ENCODE peak calls at places on chromosomes 7 and 10, in seven cellular contexts. One of them, this sample, is unnamed. For H3K9me3, the result is how much of the 10 kb centered on the place peaks cover.

GRCh38 chr10:32210306-32211045 is 136.5 kb downstream of the EPC1 start:
- DNase-seq in K562: peak
- DNase-seq in CD8-positive, alpha-beta T cell: no peak
- DNase-seq in cardiac muscle cell: peak
- DNase-seq in CD4-positive, alpha-beta T cell: no peak
- DNase-seq in OCI-LY7: peak
- DNase-seq in neural progenitor cell: peak
- DNase-seq in this sample: no peak

GRCh38 chr7:100837099-100837836 is 9.9 kb upstream of the EPHB4 start:
- DNase-seq in K562: peak
- DNase-seq in CD8-positive, alpha-beta T cell: peak
- DNase-seq in cardiac muscle cell: peak
- DNase-seq in CD4-positive, alpha-beta T cell: peak
- DNase-seq in OCI-LY7: no peak
- DNase-seq in neural progenitor cell: peak
- DNase-seq in this sample: peak

GRCh38 chr7:102992820-102993531 is 80.2 kb downstream of the LRRC17 start:
- DNase-seq in K562: peak
- DNase-seq in CD8-positive, alpha-beta T cell: no peak
- DNase-seq in cardiac muscle cell: no peak
- DNase-seq in CD4-positive, alpha-beta T cell: no peak
- DNase-seq in OCI-LY7: no peak
- DNase-seq in neural progenitor cell: no peak
- DNase-seq in this sample: no peak

GRCh38 chr7:6139189-6139996 is 108.2 kb downstream of the ANKRD61 start:
- DNase-seq in K562: no peak
- DNase-seq in CD8-positive, alpha-beta T cell: no peak
- DNase-seq in cardiac muscle cell: no peak
- DNase-seq in CD4-positive, alpha-beta T cell: no peak
- DNase-seq in OCI-LY7: no peak
- DNase-seq in neural progenitor cell: no peak
- DNase-seq in this sample: no peak

GRCh38 chr10:4488924-4489323 is 337.1 kb upstream of the AKR1E2 start:
- DNase-seq in K562: no peak
- DNase-seq in CD8-positive, alpha-beta T cell: no peak
- DNase-seq in cardiac muscle cell: no peak
- DNase-seq in CD4-positive, alpha-beta T cell: no peak
- DNase-seq in OCI-LY7: no peak
- DNase-seq in neural progenitor cell: no peak
- DNase-seq in this sample: no peak

GRCh38 chr7:82805527-82805960 is 357.1 kb downstream of the PCLO start:
- DNase-seq in K562: no peak
- DNase-seq in CD8-positive, alpha-beta T cell: no peak
- DNase-seq in cardiac muscle cell: no peak
- DNase-seq in CD4-positive, alpha-beta T cell: no peak
- DNase-seq in OCI-LY7: no peak
- DNase-seq in neural progenitor cell: peak
- DNase-seq in this sample: no peak

GRCh38 chr10:63054889-63055606 is 78.1 kb upstream of the NRBF2 start:
- DNase-seq in K562: no peak
- DNase-seq in CD8-positive, alpha-beta T cell: no peak
- DNase-seq in cardiac muscle cell: no peak
- DNase-seq in CD4-positive, alpha-beta T cell: no peak
- DNase-seq in OCI-LY7: no peak
- DNase-seq in neural progenitor cell: no peak
- DNase-seq in this sample: no peak

GRCh38 chr7:127034171-127034806 is 218.5 kb downstream of the GRM8 start:
- DNase-seq in K562: no peak
- DNase-seq in CD8-positive, alpha-beta T cell: no peak
- DNase-seq in cardiac muscle cell: no peak
- DNase-seq in CD4-positive, alpha-beta T cell: no peak
- DNase-seq in OCI-LY7: no peak
- DNase-seq in neural progenitor cell: no peak
- DNase-seq in this sample: no peak

GRCh38 chr7:44147026-44147881 is 6.1 kb upstream of the MYL7 start:
- DNase-seq in K562: peak
- DNase-seq in CD8-positive, alpha-beta T cell: no peak
- DNase-seq in cardiac muscle cell: peak
- DNase-seq in CD4-positive, alpha-beta T cell: no peak
- DNase-seq in OCI-LY7: no peak
- DNase-seq in neural progenitor cell: peak
- DNase-seq in this sample: no peak

GRCh38 chr7:94561841-94562514 is 52.4 kb downstream of the CASD1 start:
- DNase-seq in K562: no peak
- DNase-seq in CD8-positive, alpha-beta T cell: no peak
- DNase-seq in cardiac muscle cell: no peak
- DNase-seq in CD4-positive, alpha-beta T cell: no peak
- DNase-seq in OCI-LY7: no peak
- DNase-seq in neural progenitor cell: no peak
- DNase-seq in this sample: no peak

GRCh38 chr7:28018020-28018419 is 162.6 kb downstream of the JAZF1 start:
- DNase-seq in K562: no peak
- DNase-seq in CD8-positive, alpha-beta T cell: no peak
- DNase-seq in cardiac muscle cell: no peak
- DNase-seq in CD4-positive, alpha-beta T cell: no peak
- DNase-seq in OCI-LY7: no peak
- DNase-seq in neural progenitor cell: no peak
- DNase-seq in this sample: no peak

GRCh38 chr7:5492249-5493020 is 68.8 kb upstream of the TNRC18 start:
- DNase-seq in K562: peak
- DNase-seq in CD8-positive, alpha-beta T cell: no peak
- DNase-seq in cardiac muscle cell: no peak
- DNase-seq in CD4-positive, alpha-beta T cell: no peak
- DNase-seq in OCI-LY7: no peak
- DNase-seq in neural progenitor cell: no peak
- DNase-seq in this sample: no peak

GRCh38 chr10:102408728-102409603 is 9.6 kb downstream of the PSD start:
- DNase-seq in K562: peak
- DNase-seq in CD8-positive, alpha-beta T cell: peak
- DNase-seq in cardiac muscle cell: peak
- DNase-seq in CD4-positive, alpha-beta T cell: peak
- DNase-seq in OCI-LY7: no peak
- DNase-seq in neural progenitor cell: peak
- DNase-seq in this sample: peak

GRCh38 chr10:128898133-128898915 is 568.7 kb upstream of the MGMT start:
- DNase-seq in K562: no peak
- DNase-seq in CD8-positive, alpha-beta T cell: no peak
- DNase-seq in cardiac muscle cell: no peak
- DNase-seq in CD4-positive, alpha-beta T cell: no peak
- DNase-seq in OCI-LY7: no peak
- DNase-seq in neural progenitor cell: peak
- DNase-seq in this sample: no peak

GRCh38 chr10:119149723-119150122 is 15.8 kb downstream of the SFXN4 start:
- DNase-seq in K562: no peak
- DNase-seq in CD8-positive, alpha-beta T cell: no peak
- DNase-seq in cardiac muscle cell: no peak
- DNase-seq in CD4-positive, alpha-beta T cell: no peak
- DNase-seq in OCI-LY7: no peak
- DNase-seq in neural progenitor cell: peak
- DNase-seq in this sample: no peak

GRCh38 chr7:4189151-4189570 is 492.9 kb upstream of the FOXK1 start:
- DNase-seq in K562: no peak
- DNase-seq in CD8-positive, alpha-beta T cell: no peak
- DNase-seq in cardiac muscle cell: no peak
- DNase-seq in CD4-positive, alpha-beta T cell: no peak
- DNase-seq in OCI-LY7: no peak
- DNase-seq in neural progenitor cell: peak
- DNase-seq in this sample: no peak

GRCh38 chr10:48466611-48467240 is 138.1 kb downstream of the ARHGAP22 start:
- DNase-seq in K562: no peak
- DNase-seq in CD8-positive, alpha-beta T cell: peak
- DNase-seq in cardiac muscle cell: peak
- DNase-seq in CD4-positive, alpha-beta T cell: no peak
- DNase-seq in OCI-LY7: no peak
- DNase-seq in neural progenitor cell: peak
- DNase-seq in this sample: no peak

GRCh38 chr10:79268100-79268670 is 79.1 kb upstream of the PPIF start:
- DNase-seq in K562: no peak
- DNase-seq in CD8-positive, alpha-beta T cell: no peak
- DNase-seq in cardiac muscle cell: no peak
- DNase-seq in CD4-positive, alpha-beta T cell: no peak
- DNase-seq in OCI-LY7: no peak
- DNase-seq in neural progenitor cell: no peak
- DNase-seq in this sample: no peak

GRCh38 chr7:27933691-27934565 is 194.0 kb downstream of the TAX1BP1 start:
- DNase-seq in K562: no peak
- DNase-seq in CD8-positive, alpha-beta T cell: no peak
- DNase-seq in cardiac muscle cell: no peak
- DNase-seq in CD4-positive, alpha-beta T cell: no peak
- DNase-seq in OCI-LY7: peak
- DNase-seq in neural progenitor cell: peak
- DNase-seq in this sample: no peak

GRCh38 chr7:128742206-128742605 is 3.0 kb downstream of the CALU start:
- DNase-seq in K562: no peak
- DNase-seq in CD8-positive, alpha-beta T cell: no peak
- DNase-seq in cardiac muscle cell: no peak
- DNase-seq in CD4-positive, alpha-beta T cell: no peak
- DNase-seq in OCI-LY7: no peak
- DNase-seq in neural progenitor cell: no peak
- DNase-seq in this sample: no peak

GRCh38 chr7:63070696-63071095 is 928.0 kb upstream of the ZNF722 start:
- DNase-seq in K562: no peak
- DNase-seq in CD8-positive, alpha-beta T cell: no peak
- DNase-seq in cardiac muscle cell: no peak
- DNase-seq in CD4-positive, alpha-beta T cell: no peak
- DNase-seq in OCI-LY7: no peak
- DNase-seq in neural progenitor cell: no peak
- DNase-seq in this sample: no peak
- H3K9me3 ChIP-seq in K562: under half
- H3K9me3 ChIP-seq in CD8-positive, alpha-beta T cell: under half
- H3K9me3 ChIP-seq in cardiac muscle cell: under half
- H3K9me3 ChIP-seq in CD4-positive, alpha-beta T cell: under half
- H3K9me3 ChIP-seq in OCI-LY7: under half
- H3K9me3 ChIP-seq in neural progenitor cell: under half
- H3K9me3 ChIP-seq in this sample: under half

GRCh38 chr7:134854816-134855215 is 75.4 kb downstream of the CALD1 start:
- DNase-seq in K562: peak
- DNase-seq in CD8-positive, alpha-beta T cell: no peak
- DNase-seq in cardiac muscle cell: no peak
- DNase-seq in CD4-positive, alpha-beta T cell: no peak
- DNase-seq in OCI-LY7: peak
- DNase-seq in neural progenitor cell: no peak
- DNase-seq in this sample: no peak
- H3K9me3 ChIP-seq in K562: under half
- H3K9me3 ChIP-seq in CD8-positive, alpha-beta T cell: under half
- H3K9me3 ChIP-seq in cardiac muscle cell: under half
- H3K9me3 ChIP-seq in CD4-positive, alpha-beta T cell: under half
- H3K9me3 ChIP-seq in OCI-LY7: under half
- H3K9me3 ChIP-seq in neural progenitor cell: under half
- H3K9me3 ChIP-seq in this sample: under half

GRCh38 chr7:53398566-53398965 is 363.1 kb downstream of the POM121L12 start:
- DNase-seq in K562: no peak
- DNase-seq in CD8-positive, alpha-beta T cell: no peak
- DNase-seq in cardiac muscle cell: no peak
- DNase-seq in CD4-positive, alpha-beta T cell: no peak
- DNase-seq in OCI-LY7: no peak
- DNase-seq in neural progenitor cell: no peak
- DNase-seq in this sample: no peak

GRCh38 chr7:53397911-53398310 is 362.5 kb downstream of the POM121L12 start:
- DNase-seq in K562: no peak
- DNase-seq in CD8-positive, alpha-beta T cell: no peak
- DNase-seq in cardiac muscle cell: no peak
- DNase-seq in CD4-positive, alpha-beta T cell: no peak
- DNase-seq in OCI-LY7: no peak
- DNase-seq in neural progenitor cell: no peak
- DNase-seq in this sample: no peak
- H3K9me3 ChIP-seq in K562: under half
- H3K9me3 ChIP-seq in CD8-positive, alpha-beta T cell: under half
- H3K9me3 ChIP-seq in cardiac muscle cell: under half
- H3K9me3 ChIP-seq in CD4-positive, alpha-beta T cell: under half
- H3K9me3 ChIP-seq in OCI-LY7: under half
- H3K9me3 ChIP-seq in neural progenitor cell: under half
- H3K9me3 ChIP-seq in this sample: under half

DNA sequence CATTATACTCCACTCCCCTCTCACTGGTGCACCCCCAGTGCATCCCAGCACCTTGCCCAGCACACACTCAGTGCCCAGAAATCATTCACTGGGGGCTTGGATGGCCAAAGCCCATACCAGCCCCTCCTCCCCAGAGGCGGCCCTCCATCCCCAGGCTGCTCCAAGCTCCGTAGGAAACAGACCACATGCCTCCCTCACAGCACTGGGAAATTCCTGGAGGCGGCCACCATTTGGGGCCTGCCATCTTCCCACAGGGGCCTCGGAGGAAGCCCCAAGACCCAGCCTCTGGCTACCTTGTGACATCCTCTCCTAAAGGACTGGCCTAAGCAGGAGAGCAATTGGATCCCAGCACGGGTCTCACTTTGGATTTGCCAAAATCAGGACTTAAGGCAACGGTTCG is 49.7 kb downstream of the FOXL3 start:
- DNase-seq in K562: no peak
- DNase-seq in CD8-positive, alpha-beta T cell: no peak
- DNase-seq in cardiac muscle cell: no peak
- DNase-seq in CD4-positive, alpha-beta T cell: no peak
- DNase-seq in OCI-LY7: no peak
- DNase-seq in neural progenitor cell: no peak
- DNase-seq in this sample: no peak
- H3K9me3 ChIP-seq in K562: under half
- H3K9me3 ChIP-seq in CD8-positive, alpha-beta T cell: under half
- H3K9me3 ChIP-seq in cardiac muscle cell: under half
- H3K9me3 ChIP-seq in CD4-positive, alpha-beta T cell: under half
- H3K9me3 ChIP-seq in OCI-LY7: under half
- H3K9me3 ChIP-seq in neural progenitor cell: under half
- H3K9me3 ChIP-seq in this sample: under half

GRCh38 chr7:158126661-158127060 is 461.0 kb downstream of the PTPRN2 start:
- DNase-seq in K562: no peak
- DNase-seq in CD8-positive, alpha-beta T cell: no peak
- DNase-seq in cardiac muscle cell: no peak
- DNase-seq in CD4-positive, alpha-beta T cell: no peak
- DNase-seq in OCI-LY7: no peak
- DNase-seq in neural progenitor cell: no peak
- DNase-seq in this sample: no peak

GRCh38 chr7:158124671-158125079 is 462.9 kb downstream of the PTPRN2 start:
- DNase-seq in K562: no peak
- DNase-seq in CD8-positive, alpha-beta T cell: no peak
- DNase-seq in cardiac muscle cell: no peak
- DNase-seq in CD4-positive, alpha-beta T cell: no peak
- DNase-seq in OCI-LY7: no peak
- DNase-seq in neural progenitor cell: no peak
- DNase-seq in this sample: no peak

GRCh38 chr7:158127241-158127640 is 460.4 kb downstream of the PTPRN2 start:
- DNase-seq in K562: no peak
- DNase-seq in CD8-positive, alpha-beta T cell: no peak
- DNase-seq in cardiac muscle cell: no peak
- DNase-seq in CD4-positive, alpha-beta T cell: no peak
- DNase-seq in OCI-LY7: no peak
- DNase-seq in neural progenitor cell: no peak
- DNase-seq in this sample: no peak

GRCh38 chr7:158125091-158125490 is 462.5 kb downstream of the PTPRN2 start:
- DNase-seq in K562: no peak
- DNase-seq in CD8-positive, alpha-beta T cell: no peak
- DNase-seq in cardiac muscle cell: no peak
- DNase-seq in CD4-positive, alpha-beta T cell: no peak
- DNase-seq in OCI-LY7: no peak
- DNase-seq in neural progenitor cell: no peak
- DNase-seq in this sample: no peak

DNA sequence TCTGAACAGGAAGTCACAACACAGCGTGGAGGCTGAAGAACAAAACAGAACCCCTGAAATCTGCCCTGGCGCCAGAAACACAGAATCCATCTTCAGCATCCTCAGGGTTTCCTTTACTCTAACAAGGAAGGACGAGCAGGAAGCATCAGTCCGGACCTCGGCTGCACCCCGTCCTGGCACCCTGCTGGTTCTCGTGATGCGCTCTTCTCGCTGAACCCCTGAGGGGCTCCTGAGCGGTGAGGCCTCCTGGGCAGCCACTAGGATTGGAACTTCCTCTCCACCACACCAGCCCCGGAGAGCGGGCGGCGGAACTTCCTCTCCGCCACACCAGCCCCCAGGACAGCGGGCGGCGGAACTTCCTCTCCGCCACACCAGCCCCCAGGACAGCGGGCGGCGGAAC is 461.9 kb downstream of the PTPRN2 start:
- DNase-seq in K562: no peak
- DNase-seq in CD8-positive, alpha-beta T cell: no peak
- DNase-seq in cardiac muscle cell: no peak
- DNase-seq in CD4-positive, alpha-beta T cell: no peak
- DNase-seq in OCI-LY7: no peak
- DNase-seq in neural progenitor cell: no peak
- DNase-seq in this sample: no peak
- H3K9me3 ChIP-seq in K562: under half
- H3K9me3 ChIP-seq in CD8-positive, alpha-beta T cell: under half
- H3K9me3 ChIP-seq in cardiac muscle cell: under half
- H3K9me3 ChIP-seq in CD4-positive, alpha-beta T cell: under half
- H3K9me3 ChIP-seq in OCI-LY7: under half
- H3K9me3 ChIP-seq in neural progenitor cell: under half
- H3K9me3 ChIP-seq in this sample: under half